ENCODE peak calls at places on chromosome 12, in seven cellular contexts. One of them, this sample, is unnamed.

GRCh38 chr12:857611-858010 is 91.9 kb downstream of the RAD52 start:
- DNase-seq in fibroblast of the aortic adventitia: peak
- DNase-seq in head of caudate nucleus: peak
- DNase-seq in T-helper 17 cell: no peak
- DNase-seq in RWPE2: no peak
- DNase-seq in T follicular helper cell: no peak
- DNase-seq in HCEC 1CT: peak
- DNase-seq in this sample: no peak

GRCh38 chr12:19971396-19971802 is 396.9 kb upstream of the PDE3A start:
- DNase-seq in fibroblast of the aortic adventitia: peak
- DNase-seq in head of caudate nucleus: no peak
- DNase-seq in T-helper 17 cell: no peak
- DNase-seq in RWPE2: no peak
- DNase-seq in T follicular helper cell: no peak
- DNase-seq in HCEC 1CT: no peak
- DNase-seq in this sample: no peak

GRCh38 chr12:13450231-13451080 is 253.9 kb downstream of the EMP1 start:
- DNase-seq in fibroblast of the aortic adventitia: no peak
- DNase-seq in head of caudate nucleus: no peak
- DNase-seq in T-helper 17 cell: no peak
- DNase-seq in RWPE2: no peak
- DNase-seq in T follicular helper cell: no peak
- DNase-seq in HCEC 1CT: no peak
- DNase-seq in this sample: no peak

GRCh38 chr12:109678732-109679131 is 34.9 kb upstream of the FAM222A start:
- DNase-seq in fibroblast of the aortic adventitia: no peak
- DNase-seq in head of caudate nucleus: no peak
- DNase-seq in T-helper 17 cell: no peak
- DNase-seq in RWPE2: no peak
- DNase-seq in T follicular helper cell: no peak
- DNase-seq in HCEC 1CT: no peak
- DNase-seq in this sample: no peak

GRCh38 chr12:13537623-13538022 is 341.1 kb downstream of the EMP1 start:
- DNase-seq in fibroblast of the aortic adventitia: no peak
- DNase-seq in head of caudate nucleus: no peak
- DNase-seq in T-helper 17 cell: no peak
- DNase-seq in RWPE2: no peak
- DNase-seq in T follicular helper cell: no peak
- DNase-seq in HCEC 1CT: no peak
- DNase-seq in this sample: no peak

GRCh38 chr12:40663781-40664180 is 28.5 kb upstream of the CNTN1 start:
- DNase-seq in fibroblast of the aortic adventitia: no peak
- DNase-seq in head of caudate nucleus: no peak
- DNase-seq in T-helper 17 cell: no peak
- DNase-seq in RWPE2: no peak
- DNase-seq in T follicular helper cell: no peak
- DNase-seq in HCEC 1CT: no peak
- DNase-seq in this sample: no peak

GRCh38 chr12:76236640-76237039 is 111.6 kb downstream of the BBS10 start:
- DNase-seq in fibroblast of the aortic adventitia: peak
- DNase-seq in head of caudate nucleus: no peak
- DNase-seq in T-helper 17 cell: no peak
- DNase-seq in RWPE2: peak
- DNase-seq in T follicular helper cell: no peak
- DNase-seq in HCEC 1CT: peak
- DNase-seq in this sample: no peak

GRCh38 chr12:24554612-24555300 is 394.1 kb downstream of the BCAT1 start:
- DNase-seq in fibroblast of the aortic adventitia: no peak
- DNase-seq in head of caudate nucleus: no peak
- DNase-seq in T-helper 17 cell: no peak
- DNase-seq in RWPE2: no peak
- DNase-seq in T follicular helper cell: no peak
- DNase-seq in HCEC 1CT: no peak
- DNase-seq in this sample: no peak

GRCh38 chr12:44817687-44818086 is 58.4 kb downstream of the NELL2 start:
- DNase-seq in fibroblast of the aortic adventitia: no peak
- DNase-seq in head of caudate nucleus: no peak
- DNase-seq in T-helper 17 cell: no peak
- DNase-seq in RWPE2: no peak
- DNase-seq in T follicular helper cell: no peak
- DNase-seq in HCEC 1CT: no peak
- DNase-seq in this sample: no peak

GRCh38 chr12:45369065-45369464 is 153.2 kb downstream of the ANO6 start:
- DNase-seq in fibroblast of the aortic adventitia: peak
- DNase-seq in head of caudate nucleus: no peak
- DNase-seq in T-helper 17 cell: no peak
- DNase-seq in RWPE2: no peak
- DNase-seq in T follicular helper cell: no peak
- DNase-seq in HCEC 1CT: peak
- DNase-seq in this sample: no peak

GRCh38 chr12:52395761-52396434 is 10.2 kb downstream of the KRT82 start:
- DNase-seq in fibroblast of the aortic adventitia: peak
- DNase-seq in head of caudate nucleus: no peak
- DNase-seq in T-helper 17 cell: no peak
- DNase-seq in RWPE2: no peak
- DNase-seq in T follicular helper cell: no peak
- DNase-seq in HCEC 1CT: no peak
- DNase-seq in this sample: no peak

GRCh38 chr12:66115083-66115600 is 15.4 kb downstream of the LLPH start:
- DNase-seq in fibroblast of the aortic adventitia: no peak
- DNase-seq in head of caudate nucleus: no peak
- DNase-seq in T-helper 17 cell: no peak
- DNase-seq in RWPE2: no peak
- DNase-seq in T follicular helper cell: no peak
- DNase-seq in HCEC 1CT: no peak
- DNase-seq in this sample: no peak

GRCh38 chr12:57803317-57803893 is 15.1 kb downstream of the AVIL start:
- DNase-seq in fibroblast of the aortic adventitia: peak
- DNase-seq in head of caudate nucleus: peak
- DNase-seq in T-helper 17 cell: no peak
- DNase-seq in RWPE2: no peak
- DNase-seq in T follicular helper cell: peak
- DNase-seq in HCEC 1CT: peak
- DNase-seq in this sample: peak

GRCh38 chr12:76029982-76030377 is 1.6 kb downstream of the PHLDA1 start:
- DNase-seq in fibroblast of the aortic adventitia: peak
- DNase-seq in head of caudate nucleus: peak
- DNase-seq in T-helper 17 cell: peak
- DNase-seq in RWPE2: no peak
- DNase-seq in T follicular helper cell: no peak
- DNase-seq in HCEC 1CT: peak
- DNase-seq in this sample: no peak

GRCh38 chr12:130027798-130028197 is 124.0 kb upstream of the TMEM132D start:
- DNase-seq in fibroblast of the aortic adventitia: no peak
- DNase-seq in head of caudate nucleus: no peak
- DNase-seq in T-helper 17 cell: no peak
- DNase-seq in RWPE2: no peak
- DNase-seq in T follicular helper cell: no peak
- DNase-seq in HCEC 1CT: no peak
- DNase-seq in this sample: no peak

GRCh38 chr12:18165422-18165871 is 75.5 kb upstream of the RERGL start:
- DNase-seq in fibroblast of the aortic adventitia: peak
- DNase-seq in head of caudate nucleus: no peak
- DNase-seq in T-helper 17 cell: no peak
- DNase-seq in RWPE2: no peak
- DNase-seq in T follicular helper cell: no peak
- DNase-seq in HCEC 1CT: peak
- DNase-seq in this sample: peak

GRCh38 chr12:27460471-27460978 is 14.0 kb downstream of the SMCO2 start:
- DNase-seq in fibroblast of the aortic adventitia: peak
- DNase-seq in head of caudate nucleus: no peak
- DNase-seq in T-helper 17 cell: no peak
- DNase-seq in RWPE2: no peak
- DNase-seq in T follicular helper cell: no peak
- DNase-seq in HCEC 1CT: peak
- DNase-seq in this sample: no peak